ENCODE peak calls at places on chromosomes 6 and 20, in five cellular contexts. X, Z, I, H and W are unnamed samples.

GRCh38 chr6:107105511-107106116 is 9.7 kb downstream of the BEND3 start:
- DNase-seq in X (no peak), Z (no peak), H (no peak), I (peak; percentile 66), W (peak; percentile 36)

GRCh38 chr20:62787866-62788265 is 8.4 kb upstream of the MRGBP start:
- DNase-seq in Z (no peak), X (no peak), I (no peak), H (no peak), W (no peak)

GRCh38 chr6:148790817-148791216 is 44.0 kb downstream of the UST start:
- DNase-seq in X (no peak), I (no peak), Z (no peak), H (no peak), W (no peak)

GRCh38 chr6:47917202-47917601 is 135.4 kb downstream of the OPN5 start:
- DNase-seq in H (no peak), Z (no peak), X (no peak), I (no peak), W (no peak)

GRCh38 chr6:21731411-21732031 is 138.0 kb downstream of the SOX4 start:
- DNase-seq in Z (peak; percentile 81), X (peak; percentile 52), H (no peak), I (no peak), W (no peak)

GRCh38 chr20:46348972-46349741 is 40.9 kb upstream of the CDH22 start:
- DNase-seq in Z (peak; percentile 43), X (peak; percentile 34), H (peak; percentile 90), I (peak; percentile 87), W (peak; percentile 90)

GRCh38 chr6:25279748-25280616 is 808 bp downstream of the CARMIL1 start:
- DNase-seq in I (peak; percentile 89), H (peak; percentile 66), X (no peak), Z (peak; percentile 44), W (peak; percentile 46)

GRCh38 chr6:1027109-1027794 is 284.6 kb upstream of the FOXQ1 start:
- DNase-seq in I (no peak), Z (peak; percentile 12), X (peak; percentile 94), H (no peak), W (no peak)

GRCh38 chr6:126524927-126525326 is 185.0 kb downstream of the CENPW start:
- DNase-seq in Z (no peak), H (no peak), I (no peak), X (no peak), W (peak; percentile 59)

GRCh38 chr6:137517404-137517803 is 23.2 kb upstream of the OLIG3 start:
- DNase-seq in Z (no peak), I (no peak), X (no peak), H (no peak), W (no peak)

GRCh38 chr20:14801591-14802325 is 464.3 kb upstream of the FLRT3 start:
- DNase-seq in X (no peak), Z (no peak), H (peak; percentile 28), I (no peak), W (no peak)

GRCh38 chr6:63403725-63404124 is 83.9 kb upstream of the LGSN start:
- DNase-seq in Z (no peak), H (no peak), I (peak; percentile 10), X (no peak), W (no peak)

GRCh38 chr6:136927313-136927712 is 5.2 kb downstream of the SLC35D3 start:
- DNase-seq in X (no peak), Z (peak; percentile 29), I (peak; percentile 71), H (peak; percentile 46), W (peak; percentile 55)

GRCh38 chr6:158999154-158999668 is 791 bp downstream of the RSPH3 start:
- DNase-seq in I (no peak), X (peak; percentile 11), Z (no peak), H (no peak), W (no peak)

GRCh38 chr20:38167851-38168760 is 3.0 kb upstream of the TGM2 start:
- DNase-seq in I (peak; percentile 56), Z (peak; percentile 91), H (no peak), X (peak; percentile 91), W (peak; percentile 29)

GRCh38 chr20:23446505-23446904 is 6.2 kb downstream of the CST11 start:
- DNase-seq in H (peak; percentile 46), Z (peak; percentile 62), X (peak; percentile 28), I (peak; percentile 79), W (peak; percentile 86)

GRCh38 chr20:38114353-38114791 is 50.7 kb downstream of the TGM2 start:
- DNase-seq in X (peak; percentile 58), H (no peak), Z (peak; percentile 47), I (no peak), W (no peak)

GRCh38 chr6:36659271-36659670 is 19.2 kb upstream of the CDKN1A start:
- DNase-seq in I (no peak), X (peak; percentile 90), Z (no peak), H (no peak), W (no peak)

GRCh38 chr20:32603046-32603726 is 18.1 kb upstream of the NOL4L start:
- DNase-seq in I (no peak), X (no peak), Z (no peak), H (no peak), W (no peak)

GRCh38 chr6:112183271-112183671 is 71.1 kb downstream of the LAMA4 start:
- DNase-seq in I (no peak), Z (no peak), H (no peak), X (peak; percentile 47), W (no peak)

GRCh38 chr6:99353126-99353525 is 3.7 kb upstream of the FAXC start:
- DNase-seq in X (no peak), H (no peak), I (peak; percentile 64), Z (no peak), W (peak; percentile 43)

GRCh38 chr6:13360671-13361540 is 32.6 kb upstream of the TBC1D7 start:
- DNase-seq in X (no peak), I (no peak), Z (no peak), H (no peak), W (no peak)

GRCh38 chr6:137717074-137718073 is 149.7 kb upstream of the TNFAIP3 start:
- DNase-seq in I (peak; percentile 60), H (no peak), X (no peak), Z (no peak), W (no peak)

GRCh38 chr6:134822920-134823430 is 126.9 kb downstream of the ALDH8A1 start:
- DNase-seq in I (peak; percentile 96), H (peak; percentile 77), X (peak; percentile 90), Z (peak; percentile 82), W (peak; percentile 94)

GRCh38 chr6:92681401-92681800 is 738.0 kb downstream of the EPHA7 start:
- DNase-seq in X (no peak), H (no peak), I (no peak), Z (no peak), W (no peak)

GRCh38 chr6:11126876-11127275 is 15.4 kb upstream of the ERVFRD-1 start:
- DNase-seq in X (no peak), H (no peak), Z (no peak), I (no peak), W (no peak)

DNA sequence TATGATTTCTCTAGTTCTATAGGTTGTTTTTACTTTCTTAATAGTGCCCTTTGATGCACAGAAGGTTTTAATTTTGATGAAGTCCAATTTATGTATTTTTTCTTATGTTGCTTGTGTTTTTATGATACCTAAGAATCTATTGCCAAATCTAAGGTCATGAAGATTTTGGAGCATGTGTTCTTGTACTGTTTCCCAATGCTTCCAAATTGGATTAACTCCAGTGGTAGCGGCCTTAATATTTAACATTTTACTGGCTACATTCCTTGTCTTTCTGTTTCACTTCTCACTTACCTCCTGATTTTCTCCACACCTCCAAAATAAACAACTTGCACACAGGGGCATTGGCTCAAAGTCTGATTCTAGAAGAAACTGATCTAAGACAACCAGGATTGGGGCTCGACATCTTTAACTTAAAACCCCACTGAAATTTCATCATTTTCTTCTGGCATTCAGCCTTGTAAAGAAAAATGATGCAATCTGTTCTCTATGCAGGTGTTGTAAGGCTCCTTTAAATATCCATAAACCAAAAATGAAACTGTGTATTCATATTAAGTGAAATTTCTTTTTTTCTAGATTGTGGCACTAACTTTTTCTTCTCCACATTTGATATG is 557.9 kb upstream of the ID4 start:
- DNase-seq in X (peak; percentile 65), Z (no peak), I (no peak), H (no peak), W (no peak)
- H3K4me2 ChIP-seq in X (no peak overlapping the region), Z (peak overlapping the region; percentile 37), I (no peak overlapping the region), H (no peak overlapping the region), W (no peak overlapping the region)

DNA sequence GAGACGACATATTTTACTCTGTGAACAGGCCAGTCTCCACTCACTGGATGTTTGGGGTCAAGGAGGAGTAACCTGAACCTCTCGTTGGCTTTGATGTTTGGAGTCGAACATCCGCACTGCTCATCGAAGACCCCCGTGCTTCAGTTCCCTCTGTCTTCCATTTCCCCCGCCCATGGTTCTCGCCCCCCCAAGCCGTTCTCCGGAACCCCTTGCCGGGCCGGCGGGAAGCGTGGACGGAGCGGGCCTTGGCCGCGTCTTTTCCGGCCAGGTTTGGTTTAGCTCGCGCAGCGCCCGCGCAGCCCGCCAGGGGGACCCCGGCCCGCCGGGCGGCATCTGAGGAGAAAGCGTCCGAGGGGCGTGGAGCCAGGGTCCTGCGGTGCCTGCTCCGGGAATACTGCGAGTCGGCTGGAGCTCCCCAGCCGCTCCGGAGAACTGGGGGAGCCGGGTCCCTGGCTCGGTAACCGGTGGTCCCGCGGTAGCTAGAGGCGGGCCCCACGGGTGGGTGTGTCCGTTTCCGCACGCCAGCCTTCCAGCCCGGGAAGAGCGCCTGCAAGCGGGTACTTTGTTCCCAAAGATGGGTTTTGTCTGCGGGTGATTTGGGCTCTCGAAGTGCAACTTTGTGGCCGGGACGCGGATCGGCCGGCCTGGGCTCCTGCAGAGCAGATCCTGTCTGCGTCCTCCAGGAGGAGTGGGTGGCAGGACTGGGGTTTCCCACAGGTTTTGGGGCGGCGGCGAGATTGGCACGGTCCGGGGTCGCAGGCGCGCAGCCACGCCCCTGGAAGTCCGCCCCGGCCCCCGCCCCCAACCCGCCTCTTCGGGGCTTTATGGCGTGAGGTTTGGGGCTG is 429 bp upstream of the TMEM200A start:
- DNase-seq in H (peak; percentile 84), Z (peak; percentile 12), I (peak; percentile 90), X (peak; percentile 68), W (peak; percentile 92)
- TF ChIP-seq CTCF in H (peak; percentile 82), Z (peak; percentile 49), I (peak; percentile 68), X (peak; percentile 86), W (peak; percentile 83)

DNA sequence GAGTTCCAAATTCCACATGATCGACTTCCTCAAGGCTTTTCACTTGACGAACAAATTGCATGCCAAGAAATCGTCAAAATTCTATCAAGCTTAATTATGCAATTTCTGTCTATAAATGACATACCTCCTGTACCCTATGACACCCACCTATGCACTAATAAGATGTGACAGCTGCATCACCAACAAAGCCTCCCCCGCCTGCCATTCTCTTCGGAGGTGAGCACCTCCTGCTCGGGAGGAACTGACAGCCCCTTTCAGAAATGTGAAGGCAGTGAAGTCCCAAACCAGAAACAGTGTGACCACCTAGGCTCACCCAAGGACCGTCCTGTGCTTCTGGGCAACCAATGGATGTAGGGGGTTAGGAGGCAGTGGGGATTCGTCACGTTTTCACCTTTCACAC is 37.1 kb downstream of the GPR6 start:
- DNase-seq in H (no peak), X (no peak), Z (no peak), I (no peak), W (no peak)
- H3K4me2 ChIP-seq in H (no peak overlapping the region), X (no peak overlapping the region), Z (no peak overlapping the region), I (no peak overlapping the region), W (no peak overlapping the region)

GRCh38 chr6:166104872-166105271 is 62.8 kb downstream of the TBXT start:
- DNase-seq in Z (no peak), I (no peak), H (no peak), X (no peak), W (no peak)

GRCh38 chr6:166104107-166104506 is 63.5 kb downstream of the TBXT start:
- DNase-seq in X (peak; percentile 9), I (no peak), Z (no peak), H (no peak), W (no peak)

GRCh38 chr6:166109608-166110007 is 58.0 kb downstream of the TBXT start:
- DNase-seq in X (no peak), H (no peak), Z (no peak), I (no peak), W (no peak)

GRCh38 chr6:166105341-166106075 is 62.1 kb downstream of the TBXT start:
- DNase-seq in X (no peak), Z (no peak), I (no peak), H (no peak), W (no peak)

GRCh38 chr6:166106076-166106686 is 61.5 kb downstream of the TBXT start:
- DNase-seq in Z (peak; percentile 72), I (peak; percentile 86), H (peak; percentile 62), X (peak; percentile 71), W (peak; percentile 80)
- TF ChIP-seq CTCF in Z (peak; percentile 85), I (peak; percentile 98), H (peak; percentile 75), X (peak; percentile 89), W (peak; percentile 98)